ENCODE peak calls at places on chromosome 6, in eight cellular contexts. One of them, this sample, is unnamed.

GRCh38 chr6:16671302-16672289 is 89.7 kb downstream of the ATXN1 start:
- DNase-seq in astrocyte of the cerebellum: no peak
- DNase-seq in HS-5: no peak
- DNase-seq in neural crest cell: no peak
- DNase-seq in mucosa of gallbladder: no peak
- DNase-seq in coronary artery: no peak
- DNase-seq in posterior cingulate gyrus: no peak
- DNase-seq in stimulated activated naive CD8-positive, alpha-beta T cell treated with anti-CD3 and anti-CD28 coated beads, Interleukin-15, amount 100 ng/mL, for 72 hours: no peak
- DNase-seq in this sample: no peak

GRCh38 chr6:2970034-2970685 is 1.2 kb downstream of the SERPINB6 start:
- DNase-seq in HS-5: no peak
- DNase-seq in mucosa of gallbladder: no peak
- DNase-seq in astrocyte of the cerebellum: no peak
- DNase-seq in neural crest cell: no peak
- DNase-seq in posterior cingulate gyrus: no peak
- DNase-seq in stimulated activated naive CD8-positive, alpha-beta T cell treated with anti-CD3 and anti-CD28 coated beads, Interleukin-15, amount 100 ng/mL, for 72 hours: no peak
- DNase-seq in coronary artery: no peak
- DNase-seq in this sample: no peak

GRCh38 chr6:148521586-148521985 is 178.9 kb downstream of the SASH1 start:
- DNase-seq in posterior cingulate gyrus: no peak
- DNase-seq in astrocyte of the cerebellum: no peak
- DNase-seq in coronary artery: no peak
- DNase-seq in stimulated activated naive CD8-positive, alpha-beta T cell treated with anti-CD3 and anti-CD28 coated beads, Interleukin-15, amount 100 ng/mL, for 72 hours: no peak
- DNase-seq in HS-5: no peak
- DNase-seq in mucosa of gallbladder: no peak
- DNase-seq in neural crest cell: no peak
- DNase-seq in this sample: no peak

GRCh38 chr6:121222656-121223055 is 111.6 kb downstream of the TBC1D32 start:
- DNase-seq in stimulated activated naive CD8-positive, alpha-beta T cell treated with anti-CD3 and anti-CD28 coated beads, Interleukin-15, amount 100 ng/mL, for 72 hours: no peak
- DNase-seq in posterior cingulate gyrus: no peak
- DNase-seq in astrocyte of the cerebellum: peak
- DNase-seq in coronary artery: no peak
- DNase-seq in neural crest cell: no peak
- DNase-seq in mucosa of gallbladder: no peak
- DNase-seq in HS-5: peak
- DNase-seq in this sample: no peak

GRCh38 chr6:168139121-168139520 is 60.1 kb upstream of the FRMD1 start:
- DNase-seq in astrocyte of the cerebellum: no peak
- DNase-seq in coronary artery: peak
- DNase-seq in neural crest cell: no peak
- DNase-seq in posterior cingulate gyrus: no peak
- DNase-seq in stimulated activated naive CD8-positive, alpha-beta T cell treated with anti-CD3 and anti-CD28 coated beads, Interleukin-15, amount 100 ng/mL, for 72 hours: no peak
- DNase-seq in mucosa of gallbladder: no peak
- DNase-seq in HS-5: no peak
- DNase-seq in this sample: no peak

GRCh38 chr6:95743591-95743990 is 166.3 kb downstream of the MANEA start:
- DNase-seq in neural crest cell: no peak
- DNase-seq in mucosa of gallbladder: no peak
- DNase-seq in astrocyte of the cerebellum: no peak
- DNase-seq in stimulated activated naive CD8-positive, alpha-beta T cell treated with anti-CD3 and anti-CD28 coated beads, Interleukin-15, amount 100 ng/mL, for 72 hours: no peak
- DNase-seq in coronary artery: no peak
- DNase-seq in HS-5: no peak
- DNase-seq in posterior cingulate gyrus: no peak
- DNase-seq in this sample: no peak

GRCh38 chr6:35377002-35377401 is 34.6 kb downstream of the PPARD start:
- DNase-seq in mucosa of gallbladder: no peak
- DNase-seq in astrocyte of the cerebellum: no peak
- DNase-seq in posterior cingulate gyrus: no peak
- DNase-seq in stimulated activated naive CD8-positive, alpha-beta T cell treated with anti-CD3 and anti-CD28 coated beads, Interleukin-15, amount 100 ng/mL, for 72 hours: no peak
- DNase-seq in neural crest cell: no peak
- DNase-seq in coronary artery: no peak
- DNase-seq in HS-5: no peak
- DNase-seq in this sample: no peak

GRCh38 chr6:21891065-21891464 is 297.5 kb downstream of the SOX4 start:
- DNase-seq in posterior cingulate gyrus: no peak
- DNase-seq in mucosa of gallbladder: no peak
- DNase-seq in coronary artery: no peak
- DNase-seq in HS-5: no peak
- DNase-seq in neural crest cell: no peak
- DNase-seq in astrocyte of the cerebellum: no peak
- DNase-seq in stimulated activated naive CD8-positive, alpha-beta T cell treated with anti-CD3 and anti-CD28 coated beads, Interleukin-15, amount 100 ng/mL, for 72 hours: no peak
- DNase-seq in this sample: no peak

GRCh38 chr6:168131464-168132415 is 52.7 kb upstream of the FRMD1 start:
- DNase-seq in neural crest cell: no peak
- DNase-seq in HS-5: no peak
- DNase-seq in stimulated activated naive CD8-positive, alpha-beta T cell treated with anti-CD3 and anti-CD28 coated beads, Interleukin-15, amount 100 ng/mL, for 72 hours: no peak
- DNase-seq in coronary artery: peak
- DNase-seq in posterior cingulate gyrus: no peak
- DNase-seq in mucosa of gallbladder: peak
- DNase-seq in astrocyte of the cerebellum: no peak
- DNase-seq in this sample: no peak

GRCh38 chr6:5723905-5724691 is 282.6 kb downstream of the NRN1 start:
- DNase-seq in neural crest cell: no peak
- DNase-seq in mucosa of gallbladder: no peak
- DNase-seq in posterior cingulate gyrus: no peak
- DNase-seq in coronary artery: peak
- DNase-seq in stimulated activated naive CD8-positive, alpha-beta T cell treated with anti-CD3 and anti-CD28 coated beads, Interleukin-15, amount 100 ng/mL, for 72 hours: no peak
- DNase-seq in astrocyte of the cerebellum: no peak
- DNase-seq in HS-5: no peak
- DNase-seq in this sample: no peak

GRCh38 chr6:13710552-13711383 is 867 bp downstream of the RANBP9 start:
- DNase-seq in stimulated activated naive CD8-positive, alpha-beta T cell treated with anti-CD3 and anti-CD28 coated beads, Interleukin-15, amount 100 ng/mL, for 72 hours: peak
- DNase-seq in mucosa of gallbladder: no peak
- DNase-seq in astrocyte of the cerebellum: no peak
- DNase-seq in HS-5: no peak
- DNase-seq in coronary artery: peak
- DNase-seq in posterior cingulate gyrus: no peak
- DNase-seq in neural crest cell: peak
- DNase-seq in this sample: no peak

GRCh38 chr6:3205913-3206312 is 21.5 kb downstream of the TUBB2B start:
- DNase-seq in HS-5: peak
- DNase-seq in stimulated activated naive CD8-positive, alpha-beta T cell treated with anti-CD3 and anti-CD28 coated beads, Interleukin-15, amount 100 ng/mL, for 72 hours: no peak
- DNase-seq in posterior cingulate gyrus: no peak
- DNase-seq in coronary artery: no peak
- DNase-seq in astrocyte of the cerebellum: peak
- DNase-seq in mucosa of gallbladder: no peak
- DNase-seq in neural crest cell: no peak
- DNase-seq in this sample: no peak

GRCh38 chr6:34147906-34148701 is 2.2 kb upstream of the GRM4 start:
- DNase-seq in mucosa of gallbladder: no peak
- DNase-seq in HS-5: no peak
- DNase-seq in coronary artery: peak
- DNase-seq in stimulated activated naive CD8-positive, alpha-beta T cell treated with anti-CD3 and anti-CD28 coated beads, Interleukin-15, amount 100 ng/mL, for 72 hours: no peak
- DNase-seq in posterior cingulate gyrus: peak
- DNase-seq in neural crest cell: no peak
- DNase-seq in astrocyte of the cerebellum: no peak
- DNase-seq in this sample: no peak

GRCh38 chr6:37669306-37669705 is 28.4 kb downstream of the MDGA1 start:
- DNase-seq in coronary artery: no peak
- DNase-seq in posterior cingulate gyrus: no peak
- DNase-seq in HS-5: no peak
- DNase-seq in astrocyte of the cerebellum: no peak
- DNase-seq in mucosa of gallbladder: no peak
- DNase-seq in stimulated activated naive CD8-positive, alpha-beta T cell treated with anti-CD3 and anti-CD28 coated beads, Interleukin-15, amount 100 ng/mL, for 72 hours: no peak
- DNase-seq in neural crest cell: no peak
- DNase-seq in this sample: no peak